ENCODE peak calls at places on chromosome 1, in eight cellular contexts. K, L, T, Q, O, V, Z and C are unnamed samples.

GRCh38 chr1:164637461-164638375 is 78.7 kb downstream of the PBX1 start:
- DNase-seq in K (peak; percentile 77), L (no peak), T (peak; percentile 55), Q (no peak), O (no peak), V (no peak), Z (no peak), C (no peak)

GRCh38 chr1:40754201-40754600 is 29.4 kb upstream of the KCNQ4 start:
- DNase-seq in K (no peak), L (no peak), T (no peak), Q (no peak), O (no peak), V (no peak), Z (no peak), C (no peak)

GRCh38 chr1:209610378-209610905 is 26.9 kb downstream of the CAMK1G start:
- DNase-seq in K (no peak), L (no peak), T (no peak), Q (no peak), O (no peak), V (no peak), Z (no peak), C (no peak)

GRCh38 chr1:47934243-47934805 is 62.9 kb downstream of the TRABD2B start:
- DNase-seq in K (peak; percentile 95), L (no peak), T (peak; percentile 30), Q (no peak), O (peak; percentile 66), V (no peak), Z (no peak), C (no peak)

GRCh38 chr1:12454406-12455391 is 163.3 kb downstream of the DHRS3 start:
- DNase-seq in K (no peak), L (peak; percentile 50), T (peak; percentile 52), Q (no peak), O (peak; percentile 58), V (no peak), Z (no peak), C (no peak)

GRCh38 chr1:21904725-21905520 is 32.2 kb downstream of the HSPG2 start:
- DNase-seq in K (peak; percentile 85), L (peak; percentile 80), T (peak; percentile 50), Q (no peak), O (peak; percentile 73), V (peak; percentile 77), Z (no peak), C (no peak)

GRCh38 chr1:43421976-43422750 is 31.6 kb downstream of the HYI start:
- DNase-seq in K (no peak), L (no peak), T (no peak), Q (no peak), O (no peak), V (no peak), Z (no peak), C (no peak)

GRCh38 chr1:43653339-43653738 is 3.4 kb downstream of the KDM4A start:
- DNase-seq in K (no peak), L (peak; percentile 25), T (peak; percentile 23), Q (no peak), O (no peak), V (peak; percentile 66), Z (no peak), C (no peak)

GRCh38 chr1:23634840-23635642 is 56.6 kb upstream of the RPL11 start:
- DNase-seq in K (peak; percentile 85), L (peak; percentile 56), T (peak; percentile 81), Q (peak; percentile 45), O (peak; percentile 58), V (peak; percentile 61), Z (peak; percentile 53), C (peak; percentile 36)

GRCh38 chr1:200659269-200659668 is 10.4 kb downstream of the DDX59 start:
- DNase-seq in K (no peak), L (no peak), T (no peak), Q (no peak), O (no peak), V (no peak), Z (no peak), C (no peak)

GRCh38 chr1:87140831-87141540 is 187.7 kb upstream of the LMO4 start:
- DNase-seq in K (no peak), L (peak; percentile 64), T (no peak), Q (no peak), O (no peak), V (no peak), Z (no peak), C (no peak)

GRCh38 chr1:151133339-151133761 is 13.1 kb downstream of the SEMA6C start:
- DNase-seq in K (no peak), L (no peak), T (no peak), Q (no peak), O (peak; percentile 78), V (no peak), Z (no peak), C (no peak)

GRCh38 chr1:205939690-205940330 is 3.4 kb downstream of the SLC26A9 start:
- DNase-seq in K (no peak), L (peak; percentile 63), T (no peak), Q (no peak), O (no peak), V (peak; percentile 38), Z (peak; percentile 44), C (peak; percentile 43)

GRCh38 chr1:152657677-152658076 is 5.5 kb upstream of the LCE2D start:
- DNase-seq in K (no peak), L (no peak), T (no peak), Q (no peak), O (no peak), V (no peak), Z (no peak), C (no peak)

GRCh38 chr1:109046671-109047070 is 4.8 kb upstream of the WDR47 start:
- DNase-seq in K (no peak), L (no peak), T (no peak), Q (no peak), O (no peak), V (no peak), Z (no peak), C (no peak)

GRCh38 chr1:209023790-209024189 is 559.7 kb upstream of the CAMK1G start:
- DNase-seq in K (no peak), L (no peak), T (no peak), Q (no peak), O (no peak), V (no peak), Z (no peak), C (no peak)

GRCh38 chr1:42684139-42684538 is 1.9 kb downstream of the YBX1 start:
- DNase-seq in K (no peak), L (peak; percentile 25), T (peak; percentile 11), Q (no peak), O (no peak), V (peak; percentile 76), Z (no peak), C (no peak)

GRCh38 chr1:113859478-113860175 is 11.9 kb downstream of the PTPN22 start:
- DNase-seq in K (no peak), L (no peak), T (no peak), Q (no peak), O (no peak), V (peak; percentile 51), Z (no peak), C (no peak)

DNA sequence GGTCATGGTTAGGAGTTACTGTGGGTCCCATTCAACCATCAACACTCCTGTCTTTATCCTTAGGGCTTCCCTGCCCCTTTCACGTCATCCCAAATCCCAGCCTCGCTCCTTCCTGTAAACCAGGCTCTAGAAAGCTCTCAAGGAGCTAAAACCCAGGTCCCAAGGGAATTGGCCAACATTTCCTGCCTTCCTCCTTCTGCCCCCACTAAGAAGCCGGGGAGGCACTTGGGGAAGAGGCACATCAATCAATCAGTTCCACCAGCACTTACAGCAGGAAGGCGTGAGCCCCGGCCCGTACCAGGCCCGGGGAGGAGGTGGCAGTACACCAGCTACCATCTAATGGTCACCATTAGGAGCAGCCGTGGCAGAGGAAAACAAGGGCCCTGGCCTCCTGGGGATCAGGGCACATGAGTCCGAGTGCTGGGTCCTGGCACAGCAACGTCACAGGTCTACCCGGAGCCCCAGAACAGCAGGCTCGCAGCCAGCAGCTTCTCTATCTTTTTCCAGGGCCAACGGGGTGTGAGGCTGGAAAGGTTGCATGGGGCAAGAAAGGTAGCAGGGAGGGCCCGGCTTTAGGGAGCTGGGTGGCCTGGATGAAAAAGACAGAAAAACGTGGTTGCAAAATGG is 108.6 kb downstream of the CASZ1 start:
- DNase-seq in K (no peak), L (no peak), T (peak; percentile 12), Q (no peak), O (no peak), V (peak; percentile 71), Z (no peak), C (no peak)
- TF ChIP-seq CTCF in K (no peak), L (no peak), T (no peak), Q (no peak), O (no peak), V (no peak), Z (no peak), C (no peak)

DNA sequence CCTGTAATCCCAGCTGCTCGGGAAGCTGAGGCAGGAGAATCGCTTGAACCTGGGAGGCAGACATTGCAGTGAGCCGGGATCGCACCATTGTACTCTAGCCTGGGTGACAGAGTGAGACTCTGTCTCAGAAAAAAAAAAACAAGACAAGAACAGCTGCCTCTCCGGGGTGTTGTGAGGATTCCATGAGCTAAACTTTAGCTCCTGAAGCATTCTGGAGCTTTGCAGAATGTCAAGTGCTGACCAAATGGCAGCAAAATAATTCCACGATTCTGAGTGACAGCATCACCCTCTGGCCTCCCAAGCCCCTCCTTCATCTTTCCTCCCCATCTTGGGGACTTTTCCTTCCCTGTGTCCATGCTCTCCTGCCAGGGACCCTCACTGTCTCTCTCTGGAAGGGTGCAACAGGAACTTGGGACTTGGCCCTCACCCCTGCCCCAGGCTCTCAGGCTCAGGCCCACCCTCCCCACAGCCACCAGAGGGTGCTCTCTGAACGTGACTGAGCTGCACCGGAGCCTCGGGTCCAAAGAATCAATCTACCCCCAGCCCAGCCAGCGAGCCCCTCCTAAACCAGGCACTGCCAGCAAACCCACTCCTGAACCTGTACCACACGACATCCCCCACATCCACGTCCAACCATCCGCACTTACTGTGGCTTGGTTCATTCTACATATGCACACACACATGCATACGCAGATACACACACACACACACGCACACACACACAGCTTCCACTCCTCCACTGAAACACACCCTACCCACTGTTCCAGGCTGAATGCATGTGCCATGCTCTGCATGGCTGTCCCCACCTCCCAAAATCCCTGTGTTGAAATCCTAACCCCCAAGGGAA is 45.7 kb downstream of the ACOT7 start:
- DNase-seq in K (no peak), L (peak; percentile 59), T (peak; percentile 39), Q (peak; percentile 60), O (no peak), V (peak; percentile 49), Z (peak; percentile 64), C (peak; percentile 44)
- TF ChIP-seq CTCF in K (peak; percentile 78), L (peak; percentile 66), T (peak; percentile 71), Q (peak; percentile 80), O (peak; percentile 5), V (peak; percentile 66), Z (peak; percentile 47), C (peak; percentile 70)

GRCh38 chr1:9069324-9070100 is at the start of gene SLC2A5:
- DNase-seq in K (peak; percentile 66), L (no peak), T (peak; percentile 22), Q (no peak), O (peak; percentile 55), V (peak; percentile 97), Z (no peak), C (no peak)
- TF ChIP-seq CTCF in K (no peak), L (no peak), T (no peak), Q (no peak), O (no peak), V (no peak), Z (no peak), C (no peak)

DNA sequence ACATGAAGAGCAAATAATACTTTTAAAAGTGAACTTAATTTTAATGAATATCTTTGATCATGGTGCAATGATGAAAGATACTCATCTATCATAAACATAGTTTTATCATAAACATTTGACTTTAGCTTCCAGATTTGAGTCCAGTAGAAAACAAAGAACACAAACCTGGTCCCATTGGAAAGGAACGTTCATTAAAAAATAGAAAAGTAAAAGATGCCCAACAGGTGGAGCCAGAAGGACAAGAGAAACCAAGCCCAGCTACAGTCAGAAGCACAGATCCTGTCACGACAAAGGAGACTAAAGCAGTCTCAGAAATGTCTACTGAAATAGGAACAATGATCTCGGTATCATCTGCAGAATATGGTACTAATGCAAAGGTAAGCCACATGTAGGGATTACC is 55.6 kb upstream of the MYOCOS start:
- DNase-seq in K (no peak), L (no peak), T (no peak), Q (no peak), O (no peak), V (no peak), Z (no peak), C (no peak)
- TF ChIP-seq CTCF in K (no peak), L (no peak), T (no peak), Q (no peak), O (no peak), V (no peak), Z (no peak), C (no peak)